ENCODE peak calls at places on chromosomes 5 and 9, in six cellular contexts. R is GM12878, C is neural progenitor cell, N is GM23248, T is A673, B is MM.1S. S is an unnamed sample.

GRCh38 chr9:70486127-70486526 is 71.7 kb upstream of the KLF9 start:
- DNase-seq in R (no peak), C (no peak), N (no peak), T (no peak), B (no peak), S (no peak)

GRCh38 chr5:175254155-175254554 is 189.8 kb downstream of the DRD1 start:
- DNase-seq in R (no peak), C (no peak), N (peak; percentile 16), T (no peak), B (no peak), S (no peak)

GRCh38 chr9:72013188-72013877 is 47.1 kb downstream of the C9orf57 start:
- DNase-seq in R (no peak), C (no peak), N (no peak), T (no peak), B (peak; percentile 28), S (no peak)

GRCh38 chr9:123401879-123402513 is 46.0 kb downstream of the CRB2 start:
- DNase-seq in R (no peak), C (peak; percentile 73), N (peak; percentile 73), T (peak; percentile 68), B (no peak), S (peak; percentile 23)

GRCh38 chr5:126015244-126016054 is 407.8 kb upstream of the GRAMD2B start:
- DNase-seq in R (no peak), C (no peak), N (peak; percentile 50), T (no peak), B (no peak), S (no peak)

GRCh38 chr5:169445191-169445590 is 138.4 kb upstream of the SPDL1 start:
- DNase-seq in R (no peak), C (no peak), N (peak; percentile 25), T (no peak), B (no peak), S (no peak)

GRCh38 chr9:70618784-70619183 is 204.3 kb upstream of the KLF9 start:
- DNase-seq in R (no peak), C (no peak), N (no peak), T (no peak), B (no peak), S (no peak)

GRCh38 chr9:19748278-19749126 is 40.3 kb downstream of the SLC24A2 start:
- DNase-seq in R (no peak), C (no peak), N (peak; percentile 18), T (peak; percentile 9), B (no peak), S (no peak)

GRCh38 chr5:98905857-98906688 is 22.7 kb downstream of the CHD1 start:
- DNase-seq in R (no peak), C (peak; percentile 45), N (peak; percentile 57), T (peak; percentile 69), B (peak; percentile 57), S (no peak)

GRCh38 chr5:60945760-60946253 is 802 bp downstream of the NDUFAF2 start:
- DNase-seq in R (peak; percentile 11), C (peak; percentile 46), N (peak; percentile 81), T (peak; percentile 69), B (peak; percentile 26), S (no peak)

GRCh38 chr9:114051281-114051680 is 26.8 kb downstream of the AMBP start:
- DNase-seq in R (no peak), C (no peak), N (no peak), T (no peak), B (no peak), S (no peak)

GRCh38 chr9:89435315-89435823 is 62.5 kb downstream of the SEMA4D start:
- DNase-seq in R (no peak), C (peak; percentile 77), N (no peak), T (no peak), B (peak; percentile 84), S (peak; percentile 43)

DNA sequence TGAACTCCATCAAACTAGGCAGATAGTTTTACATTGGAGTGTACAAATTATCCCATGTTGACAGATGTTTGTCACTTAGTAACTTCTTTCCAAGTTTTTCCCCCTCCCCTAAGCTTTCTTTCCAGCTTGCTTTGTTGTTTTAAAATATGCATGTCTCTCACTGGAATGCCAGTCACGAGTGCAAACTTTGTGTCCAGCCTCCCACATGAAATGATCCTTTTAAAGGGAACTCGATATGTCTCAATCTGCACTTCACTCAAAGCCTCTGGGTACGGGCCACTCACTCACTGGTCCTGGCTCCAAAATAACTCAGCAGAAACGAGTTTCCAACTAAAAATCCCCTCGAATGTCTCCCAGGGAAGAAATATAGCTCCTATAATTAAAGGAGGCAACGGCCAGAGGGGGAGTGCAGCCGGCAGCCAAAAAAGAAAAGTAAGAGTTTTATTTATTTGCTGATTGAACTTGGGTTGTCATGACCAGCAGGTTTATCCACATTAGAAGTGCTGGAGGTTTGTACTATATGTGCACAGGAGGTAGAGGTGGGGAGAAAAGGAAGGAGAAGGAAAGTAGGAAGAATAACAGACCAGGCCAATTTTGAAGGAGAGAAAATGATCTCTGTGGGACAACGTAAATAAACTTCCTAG is 17.5 kb downstream of the NR2F1 start:
- DNase-seq in R (no peak), C (peak; percentile 27), N (no peak), T (no peak), B (no peak), S (no peak)
- TF ChIP-seq EZH2 in R (no peak), C (peak; percentile 1), N (no peak), T (no peak), B (no peak), S (no peak)

DNA sequence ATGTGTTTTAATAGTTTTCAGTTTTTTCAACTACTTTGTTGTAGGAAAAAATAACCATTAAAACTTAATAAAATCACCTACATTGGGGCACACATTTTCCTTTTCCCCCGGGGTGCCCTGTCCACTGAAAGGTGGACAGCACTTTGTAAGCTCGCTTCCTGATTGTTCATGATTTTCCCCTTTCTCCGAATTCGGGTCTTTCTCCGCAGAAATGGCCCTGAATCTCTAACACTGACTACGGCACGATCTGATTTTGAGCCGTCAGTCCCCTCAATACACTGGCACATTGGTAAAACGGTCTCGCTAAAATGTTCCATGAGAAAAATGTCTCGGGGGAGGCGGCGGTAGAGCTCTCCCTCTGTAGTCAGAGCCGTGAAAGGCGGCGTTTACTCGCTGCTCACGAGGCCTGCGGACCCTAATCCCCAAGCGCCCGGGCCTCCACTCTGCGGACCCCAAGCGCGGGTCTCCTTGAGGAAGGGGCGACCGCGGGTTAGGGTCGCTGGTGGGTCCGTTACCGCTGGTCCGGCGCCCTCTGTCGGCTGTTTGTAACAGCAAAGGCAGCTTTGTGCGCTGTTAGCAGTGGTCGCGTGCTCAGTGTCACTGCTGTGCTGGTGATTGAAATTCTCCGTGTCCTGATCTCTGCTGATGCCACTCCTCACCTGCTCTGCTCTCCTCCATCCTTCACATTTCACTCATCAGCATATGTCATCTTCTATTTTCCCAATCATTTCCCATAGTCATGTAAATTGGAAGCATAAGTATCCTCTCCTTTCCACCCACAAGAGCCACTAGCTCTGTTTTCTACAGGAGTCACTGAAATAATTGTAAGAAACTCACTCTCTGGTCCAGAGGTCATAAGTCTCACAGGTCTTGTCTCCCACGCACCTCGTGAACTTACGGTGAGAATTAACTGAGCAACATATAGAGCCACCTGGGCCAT is 10.8 kb upstream of the IFNA2 start:
- DNase-seq in R (no peak), C (peak; percentile 94), N (peak; percentile 59), T (peak; percentile 8), B (no peak), S (peak; percentile 21)
- TF ChIP-seq EZH2 in R (no peak), C (no peak), N (no peak), T (no peak), B (no peak), S (no peak)

DNA sequence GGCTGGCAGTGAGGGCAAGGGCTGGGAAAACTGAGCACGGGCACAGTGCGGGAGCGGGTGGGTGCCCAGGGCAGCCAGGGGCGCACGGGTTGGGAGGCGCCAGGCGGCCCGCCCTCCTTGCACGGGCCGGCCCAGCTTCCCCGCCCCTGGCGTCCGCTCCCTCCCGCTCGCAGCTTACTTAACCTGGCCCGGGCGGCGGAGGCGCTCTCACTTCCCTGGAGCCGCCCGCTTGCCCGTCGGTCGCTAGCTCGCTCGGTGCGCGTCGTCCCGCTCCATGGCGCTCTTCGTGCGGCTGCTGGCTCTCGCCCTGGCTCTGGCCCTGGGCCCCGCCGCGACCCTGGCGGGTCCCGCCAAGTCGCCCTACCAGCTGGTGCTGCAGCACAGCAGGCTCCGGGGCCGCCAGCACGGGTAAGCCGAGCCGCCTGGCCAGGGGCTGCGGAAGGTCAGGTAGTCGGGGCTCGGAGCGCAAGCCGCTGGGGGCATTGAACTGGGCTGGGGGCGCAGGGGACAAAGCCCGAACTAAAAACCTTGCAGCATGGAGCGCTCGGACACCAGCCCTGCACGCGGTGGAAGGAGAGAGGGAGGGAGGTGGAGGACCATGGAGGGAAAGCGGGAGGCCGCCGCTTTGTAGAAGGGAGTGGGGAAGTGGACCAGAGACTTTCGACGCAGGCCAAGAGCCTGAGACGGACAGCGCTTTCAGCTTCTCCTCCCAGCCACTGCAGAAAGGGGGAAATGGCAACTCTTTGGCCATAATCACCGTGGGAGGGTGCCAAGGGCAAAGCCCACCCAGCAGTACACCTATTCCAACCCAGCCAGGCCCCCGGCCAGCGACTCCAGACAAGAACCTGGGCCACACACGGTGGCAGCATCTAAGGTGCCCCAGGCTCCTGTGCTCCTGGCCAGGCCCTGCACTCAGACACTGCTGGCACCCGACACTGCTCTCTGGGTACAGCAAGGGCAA is at the start of gene TGFBI:
- DNase-seq in R (no peak), C (peak; percentile 88), N (peak; percentile 92), T (peak; percentile 63), B (no peak), S (no peak)
- TF ChIP-seq EZH2 in R (no peak), C (peak; percentile 70), N (no peak), T (no peak), B (no peak), S (no peak)

GRCh38 chr5:59893436-59894227 is at the start of gene PDE4D:
- DNase-seq in R (no peak), C (peak; percentile 94), N (peak; percentile 74), T (peak; percentile 56), B (peak; percentile 14), S (no peak)
- TF ChIP-seq EZH2 in R (no peak), C (peak; percentile 54), N (no peak), T (peak; percentile 62), B (no peak), S (no peak)

GRCh38 chr5:1832511-1833250 is 31.5 kb downstream of the NDUFS6 start:
- DNase-seq in R (no peak), C (no peak), N (no peak), T (no peak), B (no peak), S (no peak)
- TF ChIP-seq EZH2 in R (no peak), C (no peak), N (no peak), T (no peak), B (no peak), S (no peak)

DNA sequence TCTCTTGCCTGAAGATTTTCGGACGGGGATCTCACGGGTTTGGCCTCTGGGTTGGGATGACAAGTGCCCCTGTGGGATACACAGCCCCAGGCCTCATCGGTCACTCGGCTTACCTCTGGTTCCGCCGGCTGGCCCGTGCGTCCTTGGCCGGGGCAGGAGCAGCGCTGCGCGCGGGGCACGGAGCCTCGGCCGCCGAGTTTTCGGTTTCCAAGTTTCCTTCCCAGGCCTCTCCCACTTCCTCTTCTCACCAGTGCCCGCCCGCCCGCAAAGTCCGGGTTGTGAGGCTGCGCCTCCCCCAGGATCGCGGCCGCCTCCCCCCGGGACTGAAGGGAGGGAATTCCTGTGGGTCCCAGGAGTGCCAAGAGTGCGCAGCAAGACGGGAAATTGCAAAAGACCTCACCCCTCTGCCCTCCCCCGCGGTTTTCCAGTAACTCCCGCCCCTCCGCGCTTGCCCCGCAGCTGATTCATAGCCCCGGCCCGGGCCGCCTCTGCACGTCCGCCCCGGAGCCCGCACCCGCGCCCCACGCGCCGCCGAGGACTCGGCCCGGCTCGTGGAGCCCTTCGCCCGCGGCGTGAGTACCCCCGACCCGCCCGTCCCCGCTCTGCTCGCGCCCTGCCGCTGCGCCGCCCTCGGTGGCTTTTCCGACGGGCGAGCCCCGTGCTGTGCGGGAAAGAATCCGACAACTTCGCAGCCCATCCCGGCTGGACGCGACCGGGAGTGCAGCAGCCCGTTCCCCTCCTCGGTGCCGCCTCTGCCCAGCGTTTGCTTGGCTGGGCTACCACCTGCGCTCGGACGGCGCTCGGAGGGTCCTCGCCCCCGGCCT is at the start of gene OSMR:
- DNase-seq in R (no peak), C (peak; percentile 72), N (peak; percentile 99), T (peak; percentile 94), B (no peak), S (peak; percentile 78)
- TF ChIP-seq EZH2 in R (no peak), C (peak; percentile 92), N (no peak), T (no peak), B (no peak), S (no peak)